ENCODE peak calls at places on chromosome 21, in seven cellular contexts. A is mesendoderm, B is neuronal stem cell, E is H9, H is trophoblast cell, W is mesenchymal stem cell, T is IMR-90. K is an unnamed sample.

GRCh38 chr21:35850542-35851103 is 209.7 kb downstream of the SETD4 start:
- DNase-seq in T (no peak), E (no peak), B (no peak), H (no peak), W (no peak), A (no peak), K (no peak)

GRCh38 chr21:26351661-26352060 is 181.1 kb upstream of the APP start:
- DNase-seq in E (no peak), W (no peak), T (no peak), B (no peak), H (no peak), A (no peak), K (no peak)

GRCh38 chr21:46307625-46308024 is 16.0 kb downstream of the C21orf58 start:
- DNase-seq in A (no peak), B (no peak), T (peak), E (no peak), H (peak), W (peak), K (no peak)

GRCh38 chr21:34886554-34887385 is 162.3 kb downstream of the RUNX1 start:
- DNase-seq in T (no peak), A (peak), W (peak), B (no peak), H (no peak), E (peak), K (peak)

GRCh38 chr21:35491114-35491513 is 442.0 kb upstream of the RUNX1 start:
- DNase-seq in E (no peak), A (peak), T (peak), H (no peak), W (peak), B (peak), K (no peak)

GRCh38 chr21:15207231-15207630 is 142.4 kb upstream of the NRIP1 start:
- DNase-seq in A (no peak), B (no peak), E (no peak), T (no peak), H (no peak), W (no peak), K (no peak)

GRCh38 chr21:18041012-18041411 is 203.6 kb upstream of the CHODL start:
- DNase-seq in A (peak), H (no peak), E (peak), T (no peak), W (peak), B (no peak), K (no peak)

GRCh38 chr21:27275294-27275927 is 308.5 kb upstream of the ADAMTS5 start:
- DNase-seq in T (peak), H (no peak), E (no peak), B (no peak), W (peak), A (no peak), K (no peak)

GRCh38 chr21:46078984-46079356 is 18.9 kb upstream of the COL6A2 start:
- DNase-seq in B (no peak), W (no peak), T (no peak), A (no peak), H (no peak), E (no peak), K (no peak)

GRCh38 chr21:14046401-14046800 is 164.4 kb downstream of the LIPI start:
- DNase-seq in B (no peak), A (no peak), H (no peak), W (no peak), T (peak), E (no peak), K (no peak)

GRCh38 chr21:28308516-28308915 is 684.2 kb downstream of the LTN1 start:
- DNase-seq in E (no peak), W (no peak), H (no peak), A (no peak), B (no peak), T (peak), K (no peak)

GRCh38 chr21:35027558-35028450 is 21.3 kb downstream of the RUNX1 start:
- DNase-seq in B (no peak), T (no peak), W (no peak), H (no peak), A (no peak), E (no peak), K (no peak)

GRCh38 chr21:46661211-46661625 is 25.7 kb downstream of the PRMT2 start:
- DNase-seq in A (peak), T (peak), B (peak), W (peak), H (no peak), E (peak), K (peak)

GRCh38 chr21:25750085-25750484 is 15.3 kb downstream of the GABPA start:
- DNase-seq in H (no peak), B (no peak), A (peak), W (no peak), E (no peak), T (no peak), K (no peak)

GRCh38 chr21:42636535-42636914 is 16.9 kb upstream of the PDE9A start:
- DNase-seq in W (peak), H (peak), B (no peak), E (no peak), T (peak), A (no peak), K (no peak)

GRCh38 chr21:46634966-46635323 is 529 bp upstream of the PRMT2 start:
- DNase-seq in T (peak), A (peak), H (peak), E (no peak), W (peak), B (peak), K (peak)

DNA sequence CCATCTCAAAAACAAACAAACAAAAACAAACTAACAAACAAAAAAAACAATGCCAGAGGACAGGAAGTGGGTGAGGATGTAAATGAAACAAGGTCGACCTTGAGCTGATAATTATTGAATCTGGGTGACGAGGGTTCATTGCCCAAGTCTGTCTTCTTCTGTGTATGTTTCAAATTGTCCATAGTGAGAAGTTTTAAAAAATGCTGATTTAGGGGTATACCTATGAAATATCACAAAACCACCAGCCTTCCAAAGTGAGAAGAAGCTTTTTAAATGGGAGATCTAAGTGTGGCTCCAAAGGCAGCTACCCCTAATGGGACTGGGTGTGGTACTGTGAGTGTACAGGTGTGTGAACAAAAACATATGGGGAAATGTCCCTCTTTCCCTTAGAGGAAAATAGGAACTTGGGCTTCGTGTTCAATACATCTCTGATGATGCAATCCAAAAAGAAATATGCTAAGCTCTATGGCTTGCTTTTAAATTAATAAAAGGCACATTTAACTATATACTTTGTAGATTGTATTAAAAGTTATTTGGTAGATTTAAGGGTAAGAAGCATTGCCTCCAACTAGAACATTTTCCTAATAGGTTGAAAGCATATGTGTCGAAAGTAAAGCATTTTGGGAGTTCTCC is 33.1 kb upstream of the VPS26C start:
- DNase-seq in T (no peak), E (no peak), H (no peak), B (no peak), A (no peak), W (no peak), K (no peak)
- H4K8ac ChIP-seq in T (no peak), E (no peak), H (no peak), B (no peak), A (no peak), W (no peak), K (no peak)

DNA sequence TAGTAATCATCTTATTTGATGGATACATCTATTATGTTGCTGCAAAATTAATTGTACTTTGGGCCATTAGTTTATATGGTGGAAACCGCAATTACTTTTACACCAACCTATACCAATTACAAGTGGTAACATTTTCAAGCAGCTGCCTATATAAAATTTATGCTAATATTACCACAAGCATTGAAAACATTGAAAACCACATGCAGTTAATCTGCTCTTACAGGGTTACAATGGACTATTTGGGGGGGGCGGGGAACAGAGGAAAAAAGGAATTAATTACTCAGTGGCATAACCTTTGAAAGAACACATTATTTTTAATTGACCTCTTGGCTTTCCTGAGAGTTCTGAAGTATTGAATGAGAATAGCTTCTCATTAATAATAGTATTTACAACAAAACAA is 1793.2 kb downstream of the NCAM2 start:
- DNase-seq in H (no peak), W (no peak), E (no peak), B (no peak), A (no peak), T (no peak), K (no peak)
- H4K8ac ChIP-seq in H (no peak), W (no peak), E (no peak), B (no peak), A (no peak), T (no peak), K (no peak)

GRCh38 chr21:41611441-41611840 is 103.5 kb upstream of the TMPRSS2 start:
- DNase-seq in E (no peak), H (no peak), B (no peak), W (no peak), T (no peak), A (no peak), K (no peak)
- H4K8ac ChIP-seq in E (no peak), H (no peak), B (no peak), W (no peak), T (no peak), A (no peak), K (no peak)

GRCh38 chr21:30831194-30831765 is 1.7 kb upstream of the KRTAP7-1 start:
- DNase-seq in B (peak), H (no peak), T (no peak), A (peak), W (no peak), E (peak), K (peak)
- H4K8ac ChIP-seq in B (no peak), H (no peak), T (no peak), A (no peak), W (no peak), E (no peak), K (no peak)

DNA sequence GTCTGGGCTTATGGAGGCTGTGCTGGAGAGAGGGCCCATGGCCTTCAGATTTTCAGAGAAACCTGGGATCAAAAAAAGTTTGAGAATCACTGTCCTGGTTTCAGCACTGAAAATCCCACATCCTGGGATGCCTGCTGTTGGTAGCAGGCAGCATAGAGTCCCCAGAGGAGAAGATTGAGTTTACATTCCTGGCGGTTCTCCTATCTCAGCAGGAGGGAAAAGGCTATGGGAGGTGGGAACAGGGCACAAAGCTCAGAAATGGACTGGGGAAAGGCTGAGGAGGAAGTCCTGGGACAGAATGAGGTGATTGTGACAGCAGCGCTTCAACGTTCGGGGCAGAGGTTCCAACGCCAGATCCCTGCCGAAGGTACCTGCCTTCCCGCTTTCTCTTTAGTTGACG is 103.4 kb downstream of the ETS2 start:
- DNase-seq in E (no peak), H (no peak), B (no peak), T (no peak), A (peak), W (peak), K (no peak)
- H4K8ac ChIP-seq in E (no peak), H (no peak), B (no peak), T (no peak), A (no peak), W (no peak), K (no peak)

DNA sequence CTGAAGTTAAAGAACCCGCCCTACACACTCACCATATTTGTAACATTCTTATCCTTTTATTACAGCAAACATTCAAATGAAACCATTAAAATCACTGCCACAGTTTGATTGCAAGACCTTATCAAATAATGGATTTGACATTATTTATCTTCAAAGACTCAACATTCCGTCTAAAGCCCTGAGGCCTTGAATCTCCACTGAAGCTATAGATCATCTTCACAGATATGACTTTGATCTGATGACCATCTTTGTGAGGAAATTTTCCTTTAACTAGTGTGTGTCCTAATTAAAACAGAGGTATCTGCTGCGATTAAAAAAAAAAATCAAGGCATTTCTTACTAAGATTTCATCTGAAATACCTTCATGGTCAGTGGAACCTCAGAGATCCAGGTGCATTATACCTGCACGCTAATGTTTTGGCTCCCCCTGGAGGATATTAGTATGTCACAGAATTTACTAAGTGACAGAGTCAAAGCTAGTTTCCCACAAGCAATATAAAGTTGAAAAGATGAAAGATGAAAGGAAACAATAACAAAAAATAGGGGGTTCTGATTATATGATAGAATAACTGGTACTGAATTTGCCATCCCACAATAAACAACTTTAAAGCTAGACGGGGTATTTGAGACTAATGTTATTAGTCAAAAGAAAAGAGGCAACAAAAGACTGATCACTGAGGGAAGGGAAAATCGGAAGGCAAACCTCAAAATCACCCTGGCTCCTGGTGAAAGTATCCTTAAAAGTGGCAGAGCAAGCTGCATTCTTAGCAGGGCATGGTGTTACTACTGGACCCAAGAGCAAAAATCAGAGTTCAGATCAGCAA is 923.4 kb downstream of the NCAM2 start:
- DNase-seq in B (no peak), A (peak), H (no peak), T (peak), W (peak), E (no peak), K (no peak)
- H4K8ac ChIP-seq in B (no peak), A (no peak), H (no peak), T (no peak), W (no peak), E (no peak), K (no peak)

DNA sequence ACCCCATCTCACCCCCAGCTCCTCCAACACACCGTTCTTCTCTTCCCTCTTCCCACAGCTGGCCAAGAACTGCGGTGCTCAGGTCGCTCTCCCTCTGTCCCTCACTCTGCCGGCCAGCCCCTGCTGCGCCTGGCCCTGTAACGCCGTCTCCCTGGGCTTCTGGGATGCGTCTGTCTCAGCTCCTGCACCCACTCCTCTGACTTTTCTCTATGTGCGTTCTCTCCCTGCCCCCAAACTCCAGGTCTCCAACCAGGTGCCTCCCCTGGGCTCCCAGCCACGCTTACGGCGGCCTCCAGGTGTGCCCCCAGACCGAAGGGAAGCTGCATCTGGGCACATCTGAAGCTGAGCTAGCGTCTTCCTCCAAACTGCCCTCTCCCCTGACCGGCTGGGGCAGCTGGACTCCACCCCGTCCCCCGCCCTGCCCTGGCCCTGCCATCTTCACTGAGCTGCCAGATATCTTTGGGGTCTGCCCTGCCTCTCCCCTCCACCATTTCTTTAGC is 2.6 kb downstream of the KRTAP10-12 start:
- DNase-seq in E (no peak), T (no peak), A (no peak), B (no peak), W (no peak), H (no peak), K (no peak)
- H4K8ac ChIP-seq in E (no peak), T (no peak), A (no peak), B (no peak), W (no peak), H (no peak), K (peak)

DNA sequence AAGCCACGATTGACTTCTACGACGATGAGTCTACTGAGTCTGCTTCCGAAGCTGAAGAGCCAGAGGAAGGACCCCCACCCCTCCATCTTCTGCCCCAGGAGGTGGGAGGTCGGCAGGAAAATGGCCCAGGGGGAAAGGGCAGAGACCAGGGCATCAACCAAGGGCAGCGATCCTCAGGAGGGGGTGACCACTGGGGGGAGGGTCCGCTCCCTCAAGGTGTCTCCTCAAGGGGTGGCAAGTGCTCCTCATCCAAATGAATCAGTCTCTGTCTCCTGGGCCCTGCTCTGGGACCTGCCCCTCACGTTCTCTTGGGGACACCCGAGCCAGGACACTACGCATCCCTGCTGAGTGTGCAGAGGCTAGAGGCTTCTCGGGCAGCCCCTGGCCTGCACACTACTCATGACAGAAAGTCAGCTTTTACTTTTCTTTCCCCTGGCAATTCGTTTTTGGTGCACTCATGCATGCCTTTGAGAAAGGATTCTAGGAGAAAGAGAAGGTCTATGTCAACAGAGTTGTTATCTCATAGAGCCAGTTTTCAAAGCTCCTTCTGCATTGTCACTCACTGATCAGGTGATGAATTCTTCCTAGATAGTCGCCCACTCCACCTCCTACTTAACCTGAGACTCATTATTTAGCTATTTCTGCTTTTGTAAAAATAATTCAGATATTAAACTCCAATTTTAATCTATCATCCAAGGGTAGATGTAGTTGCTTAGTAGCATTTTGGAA is 11.6 kb downstream of the RIPPLY3 start:
- DNase-seq in T (no peak), A (no peak), B (no peak), H (no peak), W (no peak), E (no peak), K (no peak)
- H4K8ac ChIP-seq in T (no peak), A (no peak), B (no peak), H (no peak), W (no peak), E (no peak), K (no peak)

DNA sequence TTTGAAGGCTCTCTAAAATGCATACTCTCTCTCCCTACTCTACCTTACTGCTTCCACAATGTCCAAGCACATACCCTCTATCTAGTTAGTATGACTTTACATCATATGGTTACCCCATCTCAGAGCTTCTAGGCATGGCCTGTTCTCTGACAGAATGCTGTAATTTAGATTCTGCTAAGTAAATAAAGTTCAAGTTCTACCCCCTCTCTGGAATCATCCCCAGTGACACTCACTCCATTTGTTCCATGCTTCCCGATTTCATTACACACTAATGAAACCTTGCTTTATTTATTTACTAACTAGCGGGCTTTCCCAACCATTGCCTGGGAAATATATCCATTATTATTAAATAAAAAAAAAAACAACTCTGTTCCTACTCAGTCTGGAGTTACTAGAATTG is 7.3 kb downstream of the CRYZL1 start:
- DNase-seq in B (no peak), A (no peak), E (no peak), H (no peak), T (no peak), W (no peak), K (no peak)
- H4K8ac ChIP-seq in B (no peak), A (no peak), E (no peak), H (no peak), T (no peak), W (no peak), K (no peak)

K was measured in H1.